ENCODE peak calls at places on chromosomes 4 and X, in six cellular contexts. P is cardiac fibroblast, S is fibroblast of pulmonary artery, C is heart right ventricle, U is cardiac muscle cell, R is Peyer's patch. Y is an unnamed sample.

GRCh38 chr4:150342945-150343344 is 239.0 kb upstream of the MAB21L2 start:
- DNase-seq in C (peak; percentile 43), U (peak; percentile 10), S (no peak), R (no peak), P (no peak), Y (no peak)

GRCh38 chr4:146061610-146062324 is 113.8 kb upstream of the LSM6 start:
- DNase-seq in S (no peak), R (no peak), C (no peak), P (no peak), U (no peak), Y (no peak)

GRCh38 chrX:134737061-134737460 is 78.8 kb upstream of the PLAC1 start:
- DNase-seq in P (no peak), S (no peak), R (no peak), C (no peak), U (peak; percentile 16), Y (no peak)

GRCh38 chr4:26858947-26859401 is 1.7 kb upstream of the STIM2 start:
- DNase-seq in P (no peak), R (no peak), U (no peak), S (no peak), C (no peak), Y (no peak)

GRCh38 chr4:25350561-25350960 is 26.5 kb upstream of the ANAPC4 start:
- DNase-seq in C (no peak), S (no peak), U (no peak), R (no peak), P (no peak), Y (no peak)

GRCh38 chrX:149032449-149032848 is 472.7 kb downstream of the IDS start:
- DNase-seq in C (no peak), S (no peak), R (no peak), U (no peak), P (no peak), Y (no peak)

GRCh38 chrX:17355976-17356375 is 19.0 kb upstream of the NHS start:
- DNase-seq in S (no peak), C (no peak), P (no peak), R (no peak), U (no peak), Y (peak; percentile 36)

GRCh38 chr4:78018271-78019049 is 38.7 kb upstream of the FRAS1 start:
- DNase-seq in P (no peak), R (no peak), U (peak; percentile 9), C (no peak), S (no peak), Y (no peak)

GRCh38 chr4:124111922-124112321 is 600.6 kb downstream of the ANKRD50 start:
- DNase-seq in S (peak; percentile 97), C (peak; percentile 32), U (peak; percentile 94), P (peak; percentile 97), R (no peak), Y (peak; percentile 40)

GRCh38 chr4:16582036-16582435 is 316.4 kb downstream of the LDB2 start:
- DNase-seq in R (no peak), S (no peak), C (no peak), U (no peak), P (no peak), Y (no peak)

GRCh38 chr4:1137063-1137771 is 23.9 kb upstream of the RNF212 start:
- DNase-seq in C (no peak), P (peak; percentile 2), S (no peak), R (no peak), U (peak; percentile 20), Y (no peak)

DNA sequence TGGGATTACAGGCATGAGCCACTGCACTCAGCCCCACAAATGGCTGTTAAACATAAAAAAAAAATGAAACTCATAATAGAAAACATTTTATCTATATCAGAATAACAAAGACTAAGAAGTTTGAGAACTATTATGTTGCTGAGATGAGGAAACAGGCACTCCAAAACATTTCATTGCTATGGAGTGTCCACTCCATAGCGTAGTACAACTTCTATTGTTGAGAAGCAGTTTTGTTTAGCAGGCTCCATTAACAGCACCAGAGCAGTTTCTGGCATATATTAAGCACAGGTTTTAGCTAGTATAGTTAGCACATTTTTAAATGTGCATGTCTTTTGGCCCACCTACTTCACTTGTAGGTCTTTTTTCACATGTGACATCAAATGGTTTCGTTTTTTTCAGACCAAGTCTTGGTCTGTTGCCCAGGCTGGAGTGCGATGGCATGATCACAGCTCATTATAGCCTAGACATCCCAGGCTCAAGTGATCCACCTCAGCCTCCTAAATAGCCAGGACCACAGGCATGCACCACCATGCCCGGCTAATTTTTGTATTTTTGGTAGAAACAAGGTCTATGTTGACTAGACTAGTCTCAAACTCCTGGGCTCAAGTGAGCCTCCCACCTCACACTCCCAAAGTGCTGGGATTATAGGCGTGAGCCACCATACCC is 5.8 kb downstream of the HMGB2 start:
- DNase-seq in P (no peak), R (no peak), U (no peak), C (no peak), S (no peak), Y (no peak)
- H3K4me3 ChIP-seq in P (no peak overlapping the region), R (no peak overlapping the region), U (no peak overlapping the region), C (no peak overlapping the region), S (no peak overlapping the region), Y (no peak overlapping the region)

GRCh38 chr4:109432203-109432602 is 1.4 kb upstream of the SEC24B start:
- DNase-seq in R (no peak), U (no peak), P (no peak), C (no peak), S (no peak), Y (no peak)
- H3K4me3 ChIP-seq in R (no peak overlapping the region), U (no peak overlapping the region), P (no peak overlapping the region), C (no peak overlapping the region), S (peak overlapping the region; percentile 70), Y (no peak overlapping the region)

GRCh38 chr4:103018391-103019318 is 850 bp downstream of the SLC9B1 start:
- DNase-seq in P (no peak), R (no peak), S (no peak), U (no peak), C (peak; percentile 36), Y (no peak)
- H3K4me3 ChIP-seq in P (peak overlapping the region; percentile 47), R (peak overlapping the region; percentile 46), S (peak overlapping the region; percentile 60), U (peak overlapping the region; percentile 26), C (peak overlapping the region; percentile 36), Y (peak overlapping the region; percentile 39)

GRCh38 chrX:37686348-37686736 is 751 bp downstream of the XK start:
- DNase-seq in P (no peak), C (no peak), U (no peak), S (no peak), R (no peak), Y (no peak)
- H3K4me3 ChIP-seq in P (peak overlapping the region; percentile 52), C (peak overlapping the region; percentile 37), U (peak overlapping the region; percentile 33), S (no peak overlapping the region), R (peak overlapping the region; percentile 37), Y (no peak overlapping the region)

GRCh38 chr4:11428161-11428700 is 463 bp downstream of the HS3ST1 start:
- DNase-seq in P (no peak), C (no peak), S (no peak), U (no peak), R (peak; percentile 28), Y (peak; percentile 61)
- H3K4me3 ChIP-seq in P (peak overlapping the region; percentile 51), C (peak overlapping the region; percentile 58), S (peak overlapping the region; percentile 71), U (peak overlapping the region; percentile 46), R (peak overlapping the region; percentile 54), Y (peak overlapping the region; percentile 76)

GRCh38 chrX:110004210-110004609 is 1.3 kb downstream of the TMEM164 start:
- DNase-seq in C (peak; percentile 13), P (no peak), U (no peak), S (no peak), R (no peak), Y (peak; percentile 56)
- H3K4me3 ChIP-seq in C (peak overlapping the region; percentile 57), P (peak overlapping the region; percentile 71), U (no peak overlapping the region), S (peak overlapping the region; percentile 65), R (no peak overlapping the region), Y (no peak overlapping the region)